ENCODE peak calls at places on chromosomes 4 and X, in five cellular contexts. X is stomach, U is breast epithelium, Q is GM23338, S is GM12878. Z is an unnamed sample.

GRCh38 chr4:76012388-76012801 is 5.1 kb upstream of the CXCL9 start:
- DNase-seq in Q (no peak), U (no peak), S (no peak), X (no peak), Z (no peak)

GRCh38 chr4:182089326-182089725 is 153.9 kb upstream of the TENM3 start:
- DNase-seq in X (no peak), Q (peak), U (no peak), S (no peak), Z (no peak)

GRCh38 chr4:78954048-78954666 is 14.9 kb upstream of the PAQR3 start:
- DNase-seq in S (no peak), U (no peak), Q (peak), X (no peak), Z (peak)

GRCh38 chrX:21940356-21940829 is at the start of gene SMS:
- DNase-seq in X (peak), U (peak), S (no peak), Q (peak), Z (no peak)

GRCh38 chr4:78560296-78560963 is 8.9 kb downstream of the ANXA3 start:
- DNase-seq in U (no peak), X (no peak), Q (no peak), S (no peak), Z (no peak)

GRCh38 chrX:49042581-49043219 is 457 bp downstream of the TFE3 start:
- DNase-seq in U (no peak), X (no peak), S (no peak), Q (no peak), Z (no peak)

GRCh38 chrX:84223261-84223660 is 35.3 kb upstream of the RPS6KA6 start:
- DNase-seq in S (no peak), X (no peak), Q (no peak), U (no peak), Z (no peak)

GRCh38 chrX:40145001-40145631 is 47.4 kb upstream of the BCOR start:
- DNase-seq in Q (peak), X (no peak), S (no peak), U (no peak), Z (no peak)

GRCh38 chrX:109934935-109935334 is 68.0 kb upstream of the TMEM164 start:
- DNase-seq in U (no peak), X (no peak), Q (no peak), S (no peak), Z (no peak)

GRCh38 chrX:23855569-23855968 is 52.2 kb downstream of the APOO start:
- DNase-seq in Q (no peak), U (no peak), S (no peak), X (no peak), Z (no peak)

GRCh38 chr4:156330436-156331031 is 376.9 kb upstream of the CTSO start:
- DNase-seq in U (no peak), S (no peak), Q (no peak), X (no peak), Z (no peak)

GRCh38 chr4:156329779-156330178 is 376.1 kb upstream of the CTSO start:
- DNase-seq in S (no peak), Q (no peak), U (no peak), X (no peak), Z (no peak)

GRCh38 chr4:156328882-156329281 is 375.2 kb upstream of the CTSO start:
- DNase-seq in U (no peak), Q (no peak), X (no peak), S (no peak), Z (no peak)
- TF ChIP-seq POLR2AphosphoS5 in U (no peak), Q (no peak), X (no peak), S (no peak), Z (no peak)

GRCh38 chrX:71301195-71301924 is at the start of gene ITGB1BP2:
- DNase-seq in S (no peak), X (no peak), U (no peak), Q (peak), Z (no peak)
- TF ChIP-seq POLR2AphosphoS5 in S (no peak), X (peak), U (no peak), Q (peak), Z (peak)

DNA sequence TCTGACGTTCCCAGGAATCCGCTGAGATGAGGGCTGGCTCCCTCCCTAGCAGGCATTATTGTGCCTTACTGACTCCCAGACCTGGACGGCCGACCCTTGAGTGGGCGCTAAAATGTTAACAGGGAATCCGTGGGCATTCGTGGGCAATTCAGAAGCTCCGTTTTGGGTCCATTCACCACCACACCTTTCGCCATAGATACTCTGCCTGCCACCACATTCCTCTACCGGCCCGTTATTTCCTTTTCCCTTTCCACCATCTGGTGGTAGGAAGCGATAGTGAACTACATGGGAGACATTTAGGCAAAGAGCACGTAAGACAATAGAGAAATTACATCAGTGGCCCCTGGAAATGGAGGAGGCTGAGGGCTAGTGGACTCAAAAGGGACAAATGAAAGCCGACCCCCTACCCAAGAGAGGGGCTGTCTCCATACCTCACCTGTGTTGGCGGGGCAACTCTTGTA is 1.0 kb upstream of the SH3KBP1 start:
- DNase-seq in U (no peak), Q (peak), S (no peak), X (no peak), Z (no peak)
- TF ChIP-seq POLR2AphosphoS5 in U (no peak), Q (no peak), S (no peak), X (no peak), Z (no peak)

GRCh38 chr4:69832326-69833030 is 27.5 kb downstream of the SULT1E1 start:
- DNase-seq in S (no peak), U (no peak), Q (no peak), X (peak), Z (no peak)
- TF ChIP-seq POLR2AphosphoS5 in S (no peak), U (no peak), Q (no peak), X (no peak), Z (no peak)

GRCh38 chrX:133550665-133551064 is 135.4 kb upstream of the GPC4 start:
- DNase-seq in Q (no peak), U (no peak), X (no peak), S (no peak), Z (no peak)

GRCh38 chrX:133561251-133561650 is 146.0 kb upstream of the GPC4 start:
- DNase-seq in X (no peak), Q (no peak), S (no peak), U (no peak), Z (no peak)

GRCh38 chrX:133559909-133560308 is 144.6 kb upstream of the GPC4 start:
- DNase-seq in X (no peak), U (no peak), S (no peak), Q (no peak), Z (no peak)

GRCh38 chrX:133555796-133556458 is 140.6 kb upstream of the GPC4 start:
- DNase-seq in Q (peak), U (no peak), S (no peak), X (no peak), Z (no peak)
- TF ChIP-seq POLR2AphosphoS5 in Q (no peak), U (no peak), S (no peak), X (no peak), Z (no peak)